ENCODE peak calls at places on chromosomes 4 and X, in eight cellular contexts. O is fibroblast of lung, A is BJ, V is pancreas, W is astrocyte of the spinal cord, Y is OCI-LY7, G is prostate gland, U is H7. N is an unnamed sample.

GRCh38 chr4:8614365-8615193 is 22.0 kb downstream of the CPZ start:
- DNase-seq in Y (no peak), O (no peak), W (no peak), G (no peak), A (no peak), V (peak; percentile 8), U (no peak), N (no peak)

GRCh38 chr4:168587326-168588125 is 90.7 kb downstream of the PALLD start:
- DNase-seq in W (peak; percentile 89), V (no peak), Y (no peak), U (no peak), A (peak; percentile 54), G (peak; percentile 65), O (peak; percentile 95), N (no peak)

GRCh38 chrX:30971761-30972603 is 82.9 kb upstream of the TAB3 start:
- DNase-seq in W (peak; percentile 51), Y (peak; percentile 54), V (peak; percentile 20), A (peak; percentile 7), U (peak; percentile 63), O (peak; percentile 29), G (peak; percentile 4), N (peak; percentile 37)

GRCh38 chr4:158535130-158535614 is 13.5 kb downstream of the RXFP1 start:
- DNase-seq in V (no peak), A (no peak), Y (no peak), O (peak; percentile 87), W (peak; percentile 75), U (no peak), G (no peak), N (no peak)

GRCh38 chr4:17866790-17867189 is 56.0 kb downstream of the NCAPG start:
- DNase-seq in A (no peak), V (no peak), G (no peak), W (no peak), U (no peak), Y (no peak), O (no peak), N (no peak)

GRCh38 chr4:118995693-118996391 is 107.2 kb downstream of the SYNPO2 start:
- DNase-seq in V (no peak), Y (no peak), U (no peak), O (no peak), G (no peak), W (no peak), A (no peak), N (no peak)

GRCh38 chr4:15912961-15913630 is 25.4 kb downstream of the FGFBP1 start:
- DNase-seq in W (no peak), V (no peak), Y (no peak), O (peak; percentile 82), G (no peak), A (no peak), U (no peak), N (no peak)

GRCh38 chrX:71210829-71211228 is 12.2 kb upstream of the GJB1 start:
- DNase-seq in U (no peak), Y (no peak), O (peak; percentile 34), V (no peak), A (no peak), G (no peak), W (no peak), N (no peak)

GRCh38 chr4:70601422-70602039 is 9.5 kb downstream of the AMBN start:
- DNase-seq in V (peak; percentile 35), Y (peak; percentile 90), U (peak; percentile 3), W (peak; percentile 61), A (no peak), G (no peak), O (peak; percentile 59), N (peak; percentile 50)

GRCh38 chr4:36824682-36825081 is 419.9 kb upstream of the NWD2 start:
- DNase-seq in V (no peak), A (no peak), O (no peak), W (no peak), Y (peak; percentile 0), U (peak; percentile 18), G (no peak), N (no peak)

GRCh38 chrX:87067795-87068194 is 449.8 kb upstream of the KLHL4 start:
- DNase-seq in G (no peak), Y (no peak), U (no peak), O (no peak), V (no peak), A (no peak), W (no peak), N (no peak)

GRCh38 chr4:182918791-182919302 is 1.7 kb upstream of the DCTD start:
- DNase-seq in W (no peak), Y (peak; percentile 15), A (no peak), G (no peak), O (no peak), V (no peak), U (no peak), N (no peak)

GRCh38 chrX:123835661-123836371 is 24.0 kb upstream of the XIAP start:
- DNase-seq in Y (no peak), O (peak; percentile 79), U (no peak), W (peak; percentile 64), V (no peak), G (no peak), A (no peak), N (no peak)

GRCh38 chrX:15816886-15817285 is 26.6 kb downstream of the ZRSR2 start:
- DNase-seq in U (peak; percentile 29), V (no peak), G (no peak), O (peak; percentile 48), W (peak; percentile 27), Y (no peak), A (no peak), N (no peak)

GRCh38 chrX:76893930-76894329 is 466.4 kb downstream of the MAGEE1 start:
- DNase-seq in V (no peak), Y (peak; percentile 1), W (no peak), A (no peak), G (no peak), U (no peak), O (no peak), N (no peak)

DNA sequence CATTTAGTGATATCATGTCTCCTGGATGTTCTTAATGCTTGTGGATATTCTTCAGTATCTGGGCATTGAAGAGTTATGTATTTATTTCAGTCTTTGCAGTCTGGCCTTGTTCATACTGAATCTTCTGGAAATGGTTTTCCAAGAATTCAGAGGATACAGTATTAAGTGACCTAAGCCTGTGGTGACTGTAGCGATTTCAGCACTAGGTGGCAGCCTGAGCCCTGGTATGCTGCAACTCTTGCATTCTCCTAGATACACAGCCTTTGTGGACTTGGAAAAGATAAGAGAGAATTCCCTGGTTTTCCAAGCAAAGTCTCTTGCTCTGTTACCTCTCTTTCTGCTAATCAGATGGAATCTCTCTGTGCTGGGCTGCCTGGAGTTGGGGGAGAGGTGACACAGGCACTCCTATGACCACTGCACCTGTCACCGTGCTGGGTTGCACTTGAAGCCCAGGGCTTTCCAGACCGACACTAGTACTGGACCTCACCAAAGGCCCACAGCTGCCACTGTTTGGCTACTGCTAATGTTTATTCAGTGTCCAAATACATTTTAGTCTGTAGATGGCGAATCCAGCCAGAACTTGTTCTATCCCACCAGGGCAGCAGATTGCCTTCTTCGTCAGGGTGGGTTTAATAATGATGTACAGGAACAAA is 19.3 kb upstream of the SPIN2A start:
- DNase-seq in A (no peak), U (peak; percentile 37), G (no peak), W (peak; percentile 8), O (peak; percentile 27), Y (peak; percentile 20), V (no peak), N (peak; percentile 15)
- H3K4me3 ChIP-seq in A (no peak overlapping the region), U (no peak overlapping the region), G (no peak overlapping the region), W (no peak overlapping the region), O (no peak overlapping the region), Y (no peak overlapping the region), V (no peak overlapping the region), N (no peak overlapping the region)

DNA sequence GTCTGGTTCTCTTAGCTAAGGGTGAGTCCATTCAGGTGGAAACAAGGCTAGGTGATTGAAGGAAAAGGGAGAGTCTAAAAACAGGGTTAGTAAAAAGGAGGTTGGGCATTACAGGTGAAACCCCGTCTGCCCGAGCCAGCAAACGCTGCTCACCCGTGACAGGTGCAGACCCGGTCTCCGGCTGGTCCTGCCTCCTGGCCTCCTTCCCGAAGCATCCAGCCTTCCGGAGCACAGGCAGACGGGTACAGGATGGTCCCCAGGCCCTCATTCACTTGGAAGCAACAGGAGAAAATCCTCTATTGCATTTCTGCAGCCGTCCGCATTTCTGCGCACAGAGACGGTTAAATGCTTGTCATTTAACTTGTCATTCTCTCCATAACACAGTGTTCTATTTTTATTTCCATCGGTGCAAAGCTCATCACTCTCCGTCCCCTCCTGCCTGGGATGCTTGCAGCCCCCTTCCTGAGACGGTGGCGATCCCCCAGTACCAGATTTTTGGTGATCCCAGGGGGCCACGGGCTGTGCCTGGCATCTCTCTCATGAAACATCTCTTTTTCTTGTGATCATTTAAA is 90.8 kb upstream of the PPP2R3B start:
- DNase-seq in A (no peak), O (no peak), U (no peak), G (no peak), W (no peak), V (no peak), Y (no peak), N (no peak)
- H3K4me3 ChIP-seq in A (no peak overlapping the region), O (no peak overlapping the region), U (no peak overlapping the region), G (no peak overlapping the region), W (no peak overlapping the region), V (no peak overlapping the region), Y (no peak overlapping the region), N (no peak overlapping the region)

DNA sequence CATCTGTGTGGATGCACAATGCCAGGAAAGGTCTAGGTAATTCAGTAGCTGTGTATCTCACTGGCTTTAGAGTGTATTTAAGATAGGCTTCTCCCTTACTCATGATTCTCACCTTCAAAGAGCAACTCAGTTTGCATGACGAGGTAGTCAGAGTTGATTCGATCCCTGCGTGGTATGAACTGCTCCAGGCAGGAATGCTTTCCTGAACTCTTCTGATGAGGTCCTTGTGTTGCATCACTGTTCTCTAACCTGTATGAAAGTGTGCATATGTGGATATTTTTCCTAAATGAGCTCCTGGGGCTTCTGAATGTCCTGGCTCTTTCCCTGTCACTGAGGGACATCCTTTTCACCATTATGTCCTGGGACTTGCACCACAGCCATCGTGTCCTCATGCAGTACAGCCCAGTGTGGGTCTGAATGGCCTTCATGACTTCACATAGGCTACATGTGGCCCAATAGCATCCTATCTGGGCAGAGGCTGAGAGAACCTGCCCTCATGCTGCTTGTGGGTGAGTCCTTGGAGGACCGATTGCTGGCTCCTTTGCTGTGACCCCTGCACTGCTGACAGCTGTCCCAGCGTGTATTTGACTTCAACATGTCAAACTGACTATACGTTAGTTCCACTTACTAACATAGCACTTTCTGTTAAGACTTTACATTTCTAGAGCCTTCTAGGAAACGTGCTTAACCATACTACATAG is 65.3 kb upstream of the WDR1 start:
- DNase-seq in G (no peak), V (no peak), O (no peak), U (no peak), A (no peak), W (no peak), Y (no peak), N (no peak)
- H3K4me3 ChIP-seq in G (no peak overlapping the region), V (no peak overlapping the region), O (no peak overlapping the region), U (no peak overlapping the region), A (no peak overlapping the region), W (no peak overlapping the region), Y (no peak overlapping the region), N (no peak overlapping the region)

DNA sequence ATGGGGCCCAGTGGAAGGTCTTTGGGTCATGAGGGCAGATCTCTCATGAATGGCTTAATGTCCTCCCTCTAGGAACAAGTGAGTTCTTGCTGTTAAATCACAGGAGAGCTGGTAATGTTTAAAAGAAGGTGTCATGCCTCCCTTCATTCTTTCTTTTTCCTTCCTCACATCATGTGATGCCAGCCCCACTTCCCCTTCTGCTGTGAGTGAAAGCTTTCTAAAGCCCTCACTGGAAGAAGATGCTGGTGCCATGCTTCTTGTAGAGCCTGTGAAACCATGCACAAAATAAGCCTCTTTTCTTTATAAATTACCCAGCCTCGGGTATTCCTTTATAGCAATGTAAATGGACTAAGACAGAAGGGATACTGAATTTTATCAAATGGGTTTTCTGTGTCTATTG is 66.1 kb upstream of the ZNF827 start:
- DNase-seq in A (no peak), Y (no peak), W (no peak), G (no peak), V (no peak), U (no peak), O (no peak), N (no peak)
- H3K4me3 ChIP-seq in A (no peak overlapping the region), Y (no peak overlapping the region), W (no peak overlapping the region), G (no peak overlapping the region), V (no peak overlapping the region), U (no peak overlapping the region), O (no peak overlapping the region), N (no peak overlapping the region)

GRCh38 chr4:99821918-99822503 is 5.4 kb downstream of the DAPP1 start:
- DNase-seq in Y (peak; percentile 78), U (no peak), G (no peak), W (no peak), O (no peak), A (no peak), V (no peak), N (no peak)
- H3K4me3 ChIP-seq in Y (peak overlapping the region; percentile 80), U (no peak overlapping the region), G (no peak overlapping the region), W (no peak overlapping the region), O (no peak overlapping the region), A (no peak overlapping the region), V (no peak overlapping the region), N (no peak overlapping the region)

N was measured in BE2C.